ENCODE peak calls at places on chromosomes 2 and 18, in six cellular contexts. U, N, Z, M, G and P are unnamed samples.

GRCh38 chr2:54038835-54039234 is 68.0 kb upstream of the PSME4 start:
- DNase-seq in N (no peak), M (no peak), G (no peak), U (no peak), Z (peak; percentile 75), P (peak; percentile 9)

GRCh38 chr2:3125761-3126130 is 251.9 kb downstream of the EIPR1 start:
- DNase-seq in N (no peak), M (no peak), Z (no peak), G (no peak), U (no peak), P (no peak)

GRCh38 chr2:239457586-239458445 is 57.0 kb upstream of the HDAC4 start:
- DNase-seq in M (no peak), G (no peak), Z (peak; percentile 13), U (no peak), N (no peak), P (no peak)

GRCh38 chr2:38535745-38536506 is 66.8 kb downstream of the HNRNPLL start:
- DNase-seq in M (peak; percentile 79), G (no peak), N (peak; percentile 50), Z (peak; percentile 87), U (peak; percentile 69), P (no peak)

GRCh38 chr2:159004849-159005248 is 36.4 kb downstream of the TANC1 start:
- DNase-seq in N (no peak), Z (no peak), U (no peak), G (no peak), M (no peak), P (no peak)

GRCh38 chr2:119864318-119864717 is 104.6 kb downstream of the PTPN4 start:
- DNase-seq in U (no peak), Z (no peak), G (no peak), M (no peak), N (no peak), P (no peak)

GRCh38 chr2:238650536-238650935 is 197.3 kb upstream of the TWIST2 start:
- DNase-seq in U (no peak), G (no peak), Z (no peak), M (no peak), N (no peak), P (no peak)

GRCh38 chr2:72962911-72963310 is 45.6 kb downstream of the EMX1 start:
- DNase-seq in U (no peak), M (no peak), N (no peak), G (no peak), Z (no peak), P (no peak)

GRCh38 chr18:9897129-9897528 is 11.4 kb downstream of the TXNDC2 start:
- DNase-seq in N (no peak), M (no peak), G (no peak), U (no peak), Z (no peak), P (no peak)

GRCh38 chr2:45289997-45290673 is 280.9 kb upstream of the SIX2 start:
- DNase-seq in Z (no peak), G (no peak), M (peak; percentile 22), U (no peak), N (no peak), P (no peak)

GRCh38 chr18:24546304-24546703 is 85.9 kb downstream of the HRH4 start:
- DNase-seq in U (no peak), M (peak; percentile 24), Z (no peak), G (no peak), N (no peak), P (no peak)

GRCh38 chr2:176818653-176819052 is 393.9 kb upstream of the HNRNPA3 start:
- DNase-seq in Z (no peak), N (no peak), U (no peak), M (no peak), G (no peak), P (no peak)

GRCh38 chr2:222281495-222281894 is 17.3 kb downstream of the PAX3 start:
- DNase-seq in N (no peak), Z (no peak), M (no peak), G (no peak), U (no peak), P (no peak)

GRCh38 chr2:46135936-46136335 is 161.3 kb upstream of the EPAS1 start:
- DNase-seq in G (peak; percentile 49), Z (no peak), N (no peak), M (peak; percentile 92), U (no peak), P (no peak)

GRCh38 chr2:195486987-195487644 is 169.9 kb upstream of the SLC39A10 start:
- DNase-seq in M (peak; percentile 73), U (no peak), Z (no peak), N (peak; percentile 57), G (no peak), P (peak; percentile 13)

GRCh38 chr2:42758341-42758740 is 5.6 kb downstream of the OXER1 start:
- DNase-seq in N (no peak), Z (no peak), U (no peak), M (no peak), G (no peak), P (no peak)

GRCh38 chr2:168336786-168337388 is 89.5 kb upstream of the STK39 start:
- DNase-seq in N (no peak), M (no peak), G (no peak), Z (peak; percentile 77), U (peak; percentile 61), P (no peak)

GRCh38 chr2:102604754-102605153 is 14.6 kb upstream of the SLC9A2 start:
- DNase-seq in M (no peak), Z (no peak), G (no peak), U (no peak), N (no peak), P (no peak)

GRCh38 chr2:126750506-126750905 is 94.5 kb downstream of the GYPC start:
- DNase-seq in M (no peak), N (no peak), U (no peak), Z (no peak), G (no peak), P (no peak)

GRCh38 chr18:22471546-22472131 is 53.9 kb upstream of the CTAGE1 start:
- DNase-seq in N (no peak), Z (no peak), U (no peak), M (peak; percentile 72), G (no peak), P (peak; percentile 6)

GRCh38 chr18:576924-577323 is 3.3 kb upstream of the CETN1 start:
- DNase-seq in Z (no peak), M (no peak), G (no peak), U (no peak), N (no peak), P (no peak)

DNA sequence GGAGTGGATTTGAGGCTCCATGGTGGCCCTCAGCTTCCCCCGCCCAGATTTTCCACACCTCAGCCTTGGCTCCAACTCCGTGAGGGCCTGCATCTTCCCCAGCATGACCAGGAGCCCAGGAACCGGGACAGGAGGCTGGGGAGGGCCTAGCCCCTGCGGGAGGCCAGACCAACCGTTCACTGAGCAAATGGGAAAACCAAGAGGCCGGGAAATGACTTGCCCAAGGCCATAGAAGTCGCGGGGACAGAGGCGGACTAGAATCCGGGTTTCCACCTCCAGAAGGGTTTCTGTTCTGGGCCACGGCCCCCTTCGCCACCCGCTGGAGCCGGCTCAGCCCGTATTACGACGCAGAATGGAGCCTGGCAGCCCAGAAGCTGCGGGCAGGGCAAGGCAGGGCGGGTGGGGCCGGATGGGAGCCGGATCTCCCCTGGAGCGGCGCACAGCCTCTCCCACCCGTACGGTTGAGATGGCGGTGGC is 7.9 kb upstream of the CRYBA2 start:
- DNase-seq in G (no peak), M (no peak), Z (peak; percentile 30), N (no peak), U (no peak), P (no peak)
- H3K4me3 ChIP-seq in G (no peak overlapping the region), M (peak overlapping the region; percentile 3), Z (peak overlapping the region; percentile 48), N (no peak overlapping the region), U (no peak overlapping the region), P (no peak overlapping the region)

DNA sequence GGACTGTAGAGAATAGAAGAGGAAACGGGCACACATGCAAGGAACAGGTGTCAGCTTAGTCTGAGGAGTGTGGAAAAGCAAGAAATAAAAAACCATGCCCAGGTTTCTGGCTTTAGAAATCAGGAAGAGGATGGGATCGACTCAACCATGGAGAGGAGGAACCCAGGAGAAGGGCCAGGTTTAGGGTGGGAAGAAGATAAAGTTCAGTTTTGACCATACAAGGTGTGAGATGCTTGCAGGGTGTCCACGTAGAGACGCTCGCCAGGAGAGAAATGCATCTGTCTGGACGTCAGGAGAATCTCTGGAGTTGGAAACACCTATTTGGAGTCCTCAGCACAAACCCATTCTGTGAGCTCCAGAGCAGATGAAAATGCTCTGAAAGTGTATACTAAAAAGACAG is 275.1 kb downstream of the CYRIA start:
- DNase-seq in N (no peak), G (no peak), U (no peak), Z (no peak), M (no peak), P (no peak)
- H3K4me3 ChIP-seq in N (no peak overlapping the region), G (no peak overlapping the region), U (no peak overlapping the region), Z (no peak overlapping the region), M (no peak overlapping the region), P (no peak overlapping the region)

GRCh38 chr2:231670892-231671616 is 37.3 kb upstream of the PTMA start:
- DNase-seq in N (no peak), Z (peak; percentile 80), G (no peak), M (no peak), U (no peak), P (no peak)

GRCh38 chr2:231673348-231673770 is 35.0 kb upstream of the PTMA start:
- DNase-seq in M (peak; percentile 76), G (no peak), Z (peak; percentile 96), U (no peak), N (no peak), P (no peak)

GRCh38 chr2:231671617-231672350 is 36.5 kb upstream of the PTMA start:
- DNase-seq in Z (peak; percentile 80), M (no peak), U (no peak), N (no peak), G (no peak), P (no peak)

GRCh38 chr2:231674587-231675334 is 33.6 kb upstream of the PTMA start:
- DNase-seq in Z (peak; percentile 85), U (peak; percentile 39), G (no peak), M (peak; percentile 64), N (peak; percentile 50), P (no peak)

DNA sequence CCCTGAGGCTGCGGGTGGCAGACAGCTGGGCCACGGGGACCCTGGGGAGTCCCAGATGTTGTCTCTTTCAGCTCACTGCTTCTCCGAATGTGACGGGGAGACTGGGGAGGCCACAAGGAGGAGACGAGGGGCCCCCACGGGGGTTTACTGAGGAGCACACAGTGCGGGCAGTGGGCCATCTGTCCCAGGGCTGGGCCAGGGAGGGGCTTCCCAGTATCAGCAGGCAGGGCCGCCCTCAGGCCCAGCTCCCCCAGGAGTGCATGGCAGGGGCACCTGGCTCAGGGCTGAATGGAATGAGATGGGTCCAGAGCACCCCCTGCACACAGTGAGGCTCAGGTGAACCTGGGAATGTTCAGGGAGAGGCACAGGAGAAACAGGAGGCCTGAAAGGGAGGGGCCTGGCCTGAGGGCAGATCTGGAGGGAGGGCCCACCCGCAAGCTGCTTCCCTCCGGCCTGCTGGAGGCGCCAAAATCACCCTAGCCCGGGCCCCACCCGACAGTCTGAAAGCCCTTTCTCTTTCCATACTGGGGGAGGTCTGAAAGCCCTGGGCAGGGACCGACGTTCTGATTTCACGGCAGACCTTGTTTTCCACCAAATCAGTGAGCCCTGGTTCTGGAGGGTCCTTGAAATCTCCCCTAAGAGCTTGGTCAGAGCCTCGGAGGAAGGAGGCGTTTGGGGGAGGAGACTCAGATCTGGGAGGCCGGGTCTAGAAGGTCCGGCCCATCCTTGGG is 35.5 kb upstream of the PTMA start:
- DNase-seq in Z (peak; percentile 89), N (peak; percentile 40), G (no peak), U (no peak), M (peak; percentile 76), P (no peak)
- H3K4me3 ChIP-seq in Z (peak overlapping the region; percentile 5), N (no peak overlapping the region), G (no peak overlapping the region), U (no peak overlapping the region), M (no peak overlapping the region), P (no peak overlapping the region)

DNA sequence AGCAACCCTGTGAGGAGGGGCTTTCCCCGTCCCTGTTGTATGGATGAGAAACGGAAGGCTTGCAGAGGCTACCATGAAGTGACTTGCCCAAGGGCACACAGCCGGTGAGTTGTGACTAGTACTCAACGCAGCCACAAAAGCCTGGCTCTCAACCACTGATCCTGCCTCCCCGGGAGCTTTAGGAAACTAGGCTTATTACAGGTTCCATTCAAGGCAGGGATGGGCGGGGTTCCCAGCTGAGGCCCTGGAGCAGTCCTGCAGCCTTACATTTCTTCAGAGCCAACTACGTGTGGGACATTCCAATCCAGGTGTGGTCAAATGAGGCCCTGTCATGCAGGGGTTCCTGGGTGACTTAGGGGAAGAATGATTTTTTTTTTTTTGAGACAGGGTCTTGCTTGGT is 59.6 kb downstream of the MEX3C start:
- DNase-seq in G (no peak), Z (no peak), U (no peak), N (no peak), M (no peak), P (no peak)
- H3K4me3 ChIP-seq in G (no peak overlapping the region), Z (no peak overlapping the region), U (no peak overlapping the region), N (no peak overlapping the region), M (no peak overlapping the region), P (no peak overlapping the region)